ENCODE peak calls at places on chromosomes 3 and 15, in ten cellular contexts. E, G, S, K, N, B, P, L, O and F are unnamed samples.

GRCh38 chr3:62622553-62623174 is 249.3 kb upstream of the FEZF2 start:
- DNase-seq in E (peak; percentile 23), G (no peak), S (no peak), K (no peak), N (no peak), B (peak; percentile 70), P (peak; percentile 70), L (no peak), O (peak; percentile 12), F (no peak)

GRCh38 chr3:61725851-61726333 is 164.5 kb downstream of the PTPRG start:
- DNase-seq in E (peak; percentile 90), G (no peak), S (no peak), K (no peak), N (no peak), B (peak; percentile 67), P (peak; percentile 76), L (no peak), O (no peak), F (no peak)

GRCh38 chr3:36868614-36869436 is 76.0 kb downstream of the TRANK1 start:
- DNase-seq in E (peak; percentile 35), G (peak; percentile 52), S (peak; percentile 53), K (no peak), N (no peak), B (peak; percentile 62), P (peak; percentile 72), L (peak; percentile 12), O (peak; percentile 59), F (no peak)

GRCh38 chr15:58559904-58560588 is 128.3 kb downstream of the LIPC start:
- DNase-seq in E (no peak), G (no peak), S (no peak), K (no peak), N (no peak), B (no peak), P (no peak), L (no peak), O (no peak), F (no peak)

GRCh38 chr3:194806991-194807685 is 121.5 kb downstream of the FAM43A start:
- DNase-seq in E (no peak), G (no peak), S (no peak), K (no peak), N (no peak), B (no peak), P (no peak), L (no peak), O (no peak), F (no peak)

GRCh38 chr15:90190606-90191343 is 10.4 kb upstream of the SEMA4B start:
- DNase-seq in E (no peak), G (no peak), S (no peak), K (no peak), N (peak; percentile 76), B (no peak), P (no peak), L (no peak), O (no peak), F (no peak)

GRCh38 chr15:101090460-101090853 is 161.4 kb downstream of the CHSY1 start:
- DNase-seq in E (no peak), G (no peak), S (no peak), K (no peak), N (no peak), B (no peak), P (no peak), L (no peak), O (no peak), F (no peak)

GRCh38 chr15:61047783-61048182 is 181.3 kb downstream of the RORA start:
- DNase-seq in E (no peak), G (no peak), S (no peak), K (no peak), N (no peak), B (no peak), P (no peak), L (no peak), O (no peak), F (no peak)

GRCh38 chr15:26158176-26158575 is 295.0 kb upstream of the ATP10A start:
- DNase-seq in E (no peak), G (no peak), S (no peak), K (no peak), N (no peak), B (no peak), P (no peak), L (no peak), O (no peak), F (no peak)

GRCh38 chr3:27639271-27639670 is 82.9 kb downstream of the EOMES start:
- DNase-seq in E (no peak), G (peak; percentile 60), S (no peak), K (no peak), N (no peak), B (no peak), P (no peak), L (no peak), O (no peak), F (no peak)